ENCODE peak calls at places on chromosome 2, in nine cellular contexts. Z is OCI-LY7, T is H9, V is GM23248, A is SK-N-SH, Y is hepatocyte, M is HCT116, G is mesendoderm, I is fibroblast of lung. E is an unnamed sample. For H3K79me2, the result is how much of the 10 kb centered on the place peaks cover.

GRCh38 chr2:240275386-240275785 is 134.9 kb upstream of the OTOS start:
- DNase-seq in A (no peak), Z (no peak), V (no peak), I (no peak), M (no peak), T (no peak), G (no peak), Y (no peak), E (no peak)

GRCh38 chr2:26757873-26758789 is 6.0 kb upstream of the SLC35F6 start:
- DNase-seq in A (peak), Z (no peak), G (peak), Y (peak), T (peak), M (peak), V (peak), I (peak), E (no peak)

GRCh38 chr2:97728091-97728596 is 14.8 kb downstream of the ZAP70 start:
- DNase-seq in G (no peak), Y (no peak), M (no peak), Z (no peak), A (no peak), V (peak), T (no peak), I (peak), E (no peak)

GRCh38 chr2:215396595-215397313 is 39.1 kb downstream of the FN1 start:
- DNase-seq in G (no peak), I (peak), Z (no peak), T (no peak), V (peak), A (no peak), M (no peak), Y (no peak), E (no peak)

GRCh38 chr2:199465988-199466703 is 8.4 kb upstream of the SATB2 start:
- DNase-seq in Z (no peak), A (no peak), I (no peak), M (no peak), T (peak), Y (no peak), G (peak), V (no peak), E (no peak)

GRCh38 chr2:69036926-69037325 is 23.9 kb downstream of the ANTXR1 start:
- DNase-seq in I (peak), V (peak), A (no peak), G (no peak), T (no peak), Z (no peak), Y (no peak), M (no peak), E (no peak)

GRCh38 chr2:190684941-190685340 is 36.1 kb downstream of the NAB1 start:
- DNase-seq in T (no peak), I (no peak), G (no peak), A (no peak), M (no peak), Z (no peak), Y (no peak), V (no peak), E (no peak)

GRCh38 chr2:225889452-225889851 is 489.9 kb downstream of the NYAP2 start:
- DNase-seq in M (peak), A (peak), Y (peak), G (peak), Z (peak), V (peak), I (peak), T (no peak), E (peak)

GRCh38 chr2:51997571-51997970 is 965.6 kb upstream of the NRXN1 start:
- DNase-seq in Y (no peak), G (peak), V (no peak), M (peak), Z (peak), T (no peak), I (no peak), A (no peak), E (no peak)

GRCh38 chr2:80293026-80293425 is 11.5 kb downstream of the LRRTM1 start:
- DNase-seq in Z (no peak), M (no peak), I (no peak), Y (no peak), G (no peak), V (no peak), T (no peak), A (no peak), E (no peak)

GRCh38 chr2:99722726-99723125 is 232.9 kb upstream of the REV1 start:
- DNase-seq in Y (no peak), I (peak), V (no peak), M (no peak), G (no peak), T (no peak), Z (no peak), A (no peak), E (no peak)

GRCh38 chr2:219446689-219447088 is 12.0 kb downstream of the SPEG start:
- DNase-seq in G (no peak), T (no peak), M (no peak), I (no peak), Y (no peak), A (no peak), Z (no peak), V (no peak), E (no peak)

GRCh38 chr2:42098571-42099430 is 51.0 kb downstream of the PKDCC start:
- DNase-seq in T (no peak), A (no peak), M (no peak), Z (peak), G (no peak), I (no peak), Y (no peak), V (peak), E (no peak)

GRCh38 chr2:26570083-26570430 is 71.1 kb downstream of the CIB4 start:
- DNase-seq in A (no peak), Y (no peak), I (no peak), Z (no peak), V (no peak), T (no peak), M (no peak), G (no peak), E (no peak)

GRCh38 chr2:128439231-128440086 is 120.8 kb upstream of the HS6ST1 start:
- DNase-seq in T (peak), I (no peak), Y (no peak), M (no peak), V (no peak), Z (no peak), G (no peak), A (no peak), E (no peak)

GRCh38 chr2:61775956-61776570 is 77.8 kb downstream of the FAM161A start:
- DNase-seq in T (no peak), I (no peak), Y (no peak), Z (peak), G (no peak), V (no peak), M (no peak), A (no peak), E (peak)

GRCh38 chr2:233848276-233848675 is 6.1 kb downstream of the HJURP start:
- DNase-seq in Y (no peak), M (no peak), V (no peak), I (no peak), Z (no peak), A (no peak), G (no peak), T (no peak), E (no peak)

GRCh38 chr2:10478298-10478625 is 30.1 kb upstream of the ODC1 start:
- DNase-seq in M (no peak), Z (no peak), Y (no peak), A (no peak), T (no peak), I (no peak), G (no peak), V (no peak), E (no peak)

GRCh38 chr2:40451926-40452605 is at the start of gene SLC8A1:
- DNase-seq in V (peak), Y (peak), G (peak), M (no peak), A (peak), I (peak), Z (peak), T (peak), E (peak)

GRCh38 chr2:26612522-26613240 is 28.5 kb downstream of the CIB4 start:
- DNase-seq in I (no peak), Z (no peak), M (no peak), V (no peak), G (no peak), A (peak), Y (no peak), T (no peak), E (no peak)

GRCh38 chr2:48448274-48449061 is 81.5 kb upstream of the STON1 start:
- DNase-seq in T (no peak), G (no peak), M (no peak), Z (no peak), V (peak), A (no peak), Y (no peak), I (peak), E (peak)

GRCh38 chr2:190664240-190664639 is 15.4 kb downstream of the NAB1 start:
- DNase-seq in M (no peak), A (no peak), I (no peak), G (no peak), T (no peak), Z (no peak), V (peak), Y (no peak), E (no peak)

GRCh38 chr2:19408592-19408991 is 50.2 kb upstream of the OSR1 start:
- DNase-seq in Z (no peak), A (no peak), T (no peak), G (no peak), M (no peak), I (peak), Y (no peak), V (peak), E (no peak)

DNA sequence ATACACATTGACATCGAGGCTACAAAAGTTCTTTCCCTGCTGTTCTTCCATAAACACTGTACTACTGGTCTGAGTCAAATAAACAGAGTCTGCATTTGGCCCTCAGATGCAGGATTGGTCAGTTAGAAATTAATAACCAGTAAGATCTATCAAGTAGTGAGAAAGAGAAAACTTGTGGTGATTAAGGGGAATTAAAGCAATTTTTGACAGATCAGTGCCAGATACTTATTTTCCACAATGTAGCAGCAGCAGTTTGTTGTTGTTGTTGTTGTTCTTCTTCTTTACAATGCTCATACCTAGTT is 85.0 kb downstream of the IKZF2 start:
- DNase-seq in G (no peak), M (no peak), V (no peak), A (no peak), T (no peak), Z (no peak), Y (no peak), I (no peak), E (no peak)
- H3K79me2 ChIP-seq in G (under half), M (under half), V (half or more), A (under half), T (under half), Z (under half), Y (under half), I (under half), E (under half)

DNA sequence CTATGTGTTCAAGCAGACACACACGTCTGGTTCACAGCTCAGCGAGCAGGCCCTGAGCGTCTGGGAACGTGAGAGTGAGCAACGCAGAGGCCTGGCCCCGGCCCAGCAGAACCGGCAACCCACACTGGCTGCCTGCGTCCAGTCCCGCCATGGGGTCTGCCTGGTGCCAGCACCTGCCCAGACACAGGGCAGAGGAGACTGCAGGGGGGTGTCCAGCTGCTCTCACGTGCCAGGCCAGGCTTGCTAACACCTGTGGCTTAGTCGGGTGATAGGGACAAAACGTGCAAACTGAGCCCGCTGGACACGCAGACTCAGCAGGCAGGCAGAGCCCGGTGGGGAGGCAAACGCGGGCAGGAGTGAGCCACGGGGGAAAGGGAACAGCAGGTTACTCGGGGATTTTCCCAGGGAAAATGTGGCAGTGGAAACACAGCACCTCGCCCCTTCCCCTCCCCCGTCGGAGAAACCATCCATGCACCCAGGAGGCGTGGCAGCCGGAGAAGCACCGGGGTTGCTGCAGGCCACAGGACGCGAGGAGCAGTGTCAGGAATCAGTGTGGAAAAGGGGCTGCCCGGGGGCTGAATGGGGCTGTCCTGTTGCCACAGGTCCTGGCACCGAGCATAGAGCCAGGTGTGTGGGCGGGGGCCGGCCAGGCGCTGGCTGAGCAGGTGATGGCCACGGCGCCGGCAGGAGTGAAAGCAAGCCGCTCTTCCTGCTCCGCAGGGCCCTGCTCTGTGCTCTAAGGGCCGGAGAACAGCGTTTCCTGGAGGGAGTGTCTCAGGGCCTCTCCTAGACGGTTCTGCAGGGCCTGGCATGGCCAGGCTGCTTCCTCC is 154.7 kb downstream of the HDAC4 start:
- DNase-seq in V (no peak), A (peak), M (no peak), Y (no peak), I (no peak), Z (no peak), T (no peak), G (no peak), E (no peak)
- H3K79me2 ChIP-seq in V (under half), A (under half), M (under half), Y (half or more), I (under half), Z (under half), T (under half), G (under half), E (half or more)

GRCh38 chr2:176172748-176173586 is 15.5 kb upstream of the HOXD1 start:
- DNase-seq in Z (no peak), V (no peak), Y (no peak), T (no peak), G (no peak), A (no peak), I (no peak), M (no peak), E (no peak)

GRCh38 chr2:176171331-176172006 is 14.4 kb downstream of the HOXD3 start:
- DNase-seq in V (no peak), M (no peak), Z (no peak), Y (no peak), T (peak), A (no peak), I (no peak), G (peak), E (no peak)

GRCh38 chr2:176170606-176171005 is 13.5 kb downstream of the HOXD3 start:
- DNase-seq in V (no peak), I (no peak), Z (no peak), M (no peak), Y (no peak), T (no peak), G (no peak), A (no peak), E (no peak)

GRCh38 chr2:176173679-176174381 is 14.6 kb upstream of the HOXD1 start:
- DNase-seq in G (no peak), Y (no peak), T (no peak), A (no peak), Z (no peak), V (no peak), M (no peak), I (no peak), E (no peak)

DNA sequence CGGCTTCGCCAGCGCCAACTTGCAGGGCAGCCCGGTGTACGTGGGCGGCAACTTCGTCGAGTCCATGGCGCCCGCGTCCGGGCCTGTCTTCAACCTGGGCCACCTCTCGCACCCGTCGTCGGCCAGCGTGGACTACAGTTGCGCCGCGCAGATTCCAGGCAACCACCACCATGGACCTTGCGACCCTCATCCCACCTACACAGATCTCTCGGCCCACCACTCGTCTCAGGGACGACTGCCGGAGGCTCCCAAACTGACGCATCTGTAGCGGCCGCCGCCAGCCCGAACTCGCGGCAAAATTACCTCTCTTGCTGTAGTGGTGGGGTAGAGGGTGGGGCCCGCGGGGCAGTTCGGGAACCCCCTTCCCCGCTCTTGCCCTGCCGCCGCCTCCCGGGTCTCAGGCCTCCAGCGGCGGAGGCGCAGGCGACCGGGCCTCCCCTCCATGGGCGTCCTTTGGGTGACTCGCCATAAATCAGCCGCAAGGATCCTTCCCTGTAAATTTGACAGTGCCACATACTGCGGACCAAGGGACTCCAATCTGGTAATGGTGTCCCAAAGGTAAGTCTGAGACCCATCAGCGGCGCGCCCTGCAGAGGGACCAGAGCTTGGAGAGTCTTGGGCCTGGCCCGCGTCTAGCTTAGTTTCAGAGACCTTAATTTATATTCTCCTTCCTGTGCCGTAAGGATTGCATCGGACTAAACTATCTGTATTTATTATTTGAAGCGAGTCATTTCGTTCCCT is 15.1 kb downstream of the HOXD3 start:
- DNase-seq in Z (no peak), T (no peak), I (no peak), G (peak), Y (no peak), V (no peak), A (no peak), M (no peak), E (no peak)
- H3K79me2 ChIP-seq in Z (under half), T (under half), I (under half), G (under half), Y (under half), V (under half), A (under half), M (under half), E (under half)

GRCh38 chr2:264493-265468 is at the start of gene ACP1:
- DNase-seq in Y (peak), A (peak), I (peak), T (peak), V (peak), M (peak), G (peak), Z (peak), E (peak)

GRCh38 chr2:263022-263738 is 652 bp downstream of the SH3YL1 start:
- DNase-seq in Z (no peak), I (no peak), T (no peak), Y (peak), M (no peak), G (no peak), A (no peak), V (no peak), E (no peak)

GRCh38 chr2:262117-262516 is 1.7 kb downstream of the SH3YL1 start:
- DNase-seq in I (no peak), M (no peak), Y (no peak), G (no peak), Z (no peak), T (no peak), A (no peak), V (no peak), E (no peak)

GRCh38 chr2:260507-261161 is 3.2 kb downstream of the SH3YL1 start:
- DNase-seq in T (no peak), M (no peak), G (no peak), Z (no peak), I (peak), V (no peak), Y (peak), A (no peak), E (no peak)

DNA sequence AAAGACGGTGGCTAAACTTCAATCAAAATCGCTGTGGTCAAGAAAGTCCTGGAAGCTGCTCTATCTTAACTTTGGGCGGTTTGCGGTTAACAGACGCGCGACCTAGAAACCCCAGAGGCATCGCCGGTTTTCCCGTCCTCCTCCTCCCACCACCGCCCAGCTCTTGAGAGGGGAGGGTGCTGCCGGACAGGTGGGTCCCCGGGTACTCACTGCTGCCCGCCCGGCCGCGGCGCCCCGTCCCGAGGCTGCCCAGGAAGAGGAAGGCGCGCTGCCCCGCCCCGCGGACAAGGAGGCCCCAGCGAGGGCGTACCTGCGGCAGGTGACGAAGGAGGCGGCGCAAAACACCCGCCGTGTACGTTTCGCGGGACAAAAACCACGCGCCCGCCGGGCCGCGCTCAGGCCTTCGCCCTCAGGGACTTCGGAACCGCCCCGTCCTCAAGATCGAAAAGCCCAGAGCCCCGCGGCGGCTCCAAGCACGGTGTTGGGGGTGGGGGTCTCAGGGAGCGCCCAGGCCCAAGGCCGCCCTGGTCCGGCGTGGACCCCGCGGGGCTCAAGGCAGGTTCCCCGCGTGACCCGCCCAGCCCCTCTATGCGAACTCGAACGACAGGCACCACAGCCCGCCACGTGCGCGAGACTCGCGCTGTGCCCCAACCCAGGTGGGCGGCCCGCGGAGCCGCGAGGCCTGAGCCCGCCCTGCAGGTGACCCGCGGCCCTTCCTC is at the start of gene SH3YL1:
- DNase-seq in V (peak), G (peak), T (peak), I (peak), Y (peak), A (peak), M (peak), Z (no peak), E (no peak)
- H3K79me2 ChIP-seq in V (half or more), G (under half), T (under half), I (under half), Y (half or more), A (half or more), M (half or more), Z (under half), E (under half)

GRCh38 chr2:76154981-76155380 is 444.3 kb upstream of the GCFC2 start:
- DNase-seq in M (no peak), Y (no peak), Z (no peak), A (no peak), G (no peak), I (no peak), V (no peak), T (no peak), E (no peak)
- H3K79me2 ChIP-seq in M (under half), Y (under half), Z (under half), A (under half), G (under half), I (under half), V (under half), T (under half), E (under half)

DNA sequence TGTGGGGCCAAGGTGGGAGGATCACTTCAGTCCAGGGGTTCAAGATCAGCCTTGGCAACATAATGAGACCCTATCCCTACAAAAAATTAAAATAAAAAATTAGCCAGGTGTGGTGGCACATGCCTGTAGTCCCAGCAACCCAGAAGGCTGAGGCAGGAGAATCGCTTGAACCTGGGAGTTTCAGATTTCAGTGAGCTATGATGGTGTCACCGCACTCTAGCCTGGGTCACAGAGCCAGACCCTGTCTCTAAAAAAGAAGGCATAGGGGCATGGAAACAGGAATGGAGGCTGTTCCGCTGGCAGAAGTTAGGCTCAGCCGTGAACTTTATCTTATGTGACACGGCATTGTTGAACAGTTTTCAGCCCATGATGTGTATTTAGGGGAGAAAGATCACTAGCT is 47.5 kb downstream of the SH3RF3 start:
- DNase-seq in T (no peak), V (no peak), G (no peak), Z (no peak), Y (no peak), I (no peak), M (no peak), A (no peak), E (no peak)
- H3K79me2 ChIP-seq in T (under half), V (under half), G (under half), Z (under half), Y (under half), I (half or more), M (under half), A (half or more), E (half or more)

E was measured in MM.1S.